ENCODE peak calls at places on chromosomes 2 and 18, in four cellular contexts. E is GM23248, A is cardiac muscle cell, Z is heart right ventricle. I is an unnamed sample. For H3K27me3, the result is how much of the 10 kb centered on the place peaks cover.

GRCh38 chr18:45386256-45386655 is 229.0 kb upstream of the SLC14A2 start:
- DNase-seq in E (peak), A (peak), Z (no peak), I (no peak)

GRCh38 chr2:20992201-20992711 is 51.6 kb downstream of the APOB start:
- DNase-seq in E (peak), A (peak), Z (no peak), I (no peak)

GRCh38 chr18:44899832-44900231 is 219.1 kb downstream of the SETBP1 start:
- DNase-seq in A (no peak), Z (no peak), E (no peak), I (no peak)

GRCh38 chr2:98634406-98635092 is 26.2 kb downstream of the UNC50 start:
- DNase-seq in E (peak), Z (no peak), A (no peak), I (no peak)

GRCh38 chr2:12712871-12713270 is 3.9 kb upstream of the TRIB2 start:
- DNase-seq in A (peak), Z (no peak), E (no peak), I (peak)

GRCh38 chr18:9275890-9276289 is 58.7 kb upstream of the TWSG1 start:
- DNase-seq in Z (no peak), A (no peak), E (no peak), I (no peak)

GRCh38 chr2:43609304-43609883 is 13.6 kb upstream of the THADA start:
- DNase-seq in Z (peak), E (peak), A (peak), I (no peak)

GRCh38 chr18:74976331-74976909 is 232.5 kb downstream of the PTGR3 start:
- DNase-seq in Z (no peak), A (no peak), E (no peak), I (no peak)

GRCh38 chr18:29449424-29449823 is 1272.5 kb upstream of the CDH2 start:
- DNase-seq in E (peak), Z (no peak), A (peak), I (no peak)

GRCh38 chr2:22355816-22356433 is 1029.1 kb upstream of the KLHL29 start:
- DNase-seq in A (peak), E (peak), Z (peak), I (no peak)

GRCh38 chr2:44333994-44334393 is 27.3 kb downstream of the PREPL start:
- DNase-seq in E (no peak), Z (no peak), A (peak), I (no peak)

GRCh38 chr18:35464731-35465728 is 32.7 kb downstream of the INO80C start:
- DNase-seq in Z (no peak), A (no peak), E (no peak), I (no peak)

GRCh38 chr18:35460719-35461118 is 37.0 kb downstream of the INO80C start:
- DNase-seq in A (peak), E (peak), Z (no peak), I (peak)

GRCh38 chr18:35466334-35466733 is 31.4 kb downstream of the INO80C start:
- DNase-seq in Z (no peak), E (no peak), A (no peak), I (no peak)

GRCh38 chr18:35463050-35463449 is 34.7 kb downstream of the INO80C start:
- DNase-seq in A (peak), E (no peak), Z (peak), I (no peak)

DNA sequence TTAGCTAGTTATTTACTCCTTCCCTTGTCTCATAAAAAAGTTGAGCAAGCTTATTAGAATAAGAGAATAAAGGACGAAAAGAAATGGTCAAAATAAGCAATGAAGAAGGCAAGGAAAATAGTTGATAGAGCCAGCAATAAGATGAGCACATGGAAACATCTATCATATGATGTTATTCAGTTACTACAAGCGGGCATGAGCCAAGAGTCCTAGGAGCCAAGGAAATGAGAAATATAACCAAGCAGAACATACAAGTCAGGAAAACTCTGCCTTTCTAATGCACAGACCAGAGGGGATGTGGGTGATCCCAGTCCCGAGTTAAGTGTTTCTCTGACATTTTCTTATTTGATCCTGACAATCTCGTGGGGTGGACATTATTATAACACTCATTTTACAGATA is 33.9 kb downstream of the INO80C start:
- DNase-seq in Z (no peak), A (no peak), E (no peak), I (no peak)
- H3K27ac ChIP-seq in Z (peak), A (no peak), E (no peak), I (no peak)

GRCh38 chr2:60569680-60570111 is 16.2 kb upstream of the BCL11A start:
- DNase-seq in A (no peak), Z (no peak), E (peak), I (no peak)

GRCh38 chr2:60565472-60565871 is 12.0 kb upstream of the BCL11A start:
- DNase-seq in Z (no peak), A (peak), E (peak), I (no peak)

GRCh38 chr2:60570281-60570680 is 16.8 kb upstream of the BCL11A start:
- DNase-seq in A (no peak), Z (no peak), E (no peak), I (no peak)

GRCh38 chr2:60567092-60567491 is 13.6 kb upstream of the BCL11A start:
- DNase-seq in E (no peak), A (no peak), Z (no peak), I (no peak)

GRCh38 chr2:60567919-60568874 is 14.7 kb upstream of the BCL11A start:
- DNase-seq in A (no peak), Z (no peak), E (no peak), I (no peak)
- H3K27me3 ChIP-seq in A (half or more), Z (under half), E (half or more), I (under half)

GRCh38 chr2:76461431-76461830 is 750.7 kb upstream of the GCFC2 start:
- DNase-seq in Z (no peak), A (no peak), E (no peak), I (no peak)
- H3K27ac ChIP-seq in Z (no peak), A (no peak), E (no peak), I (no peak)

DNA sequence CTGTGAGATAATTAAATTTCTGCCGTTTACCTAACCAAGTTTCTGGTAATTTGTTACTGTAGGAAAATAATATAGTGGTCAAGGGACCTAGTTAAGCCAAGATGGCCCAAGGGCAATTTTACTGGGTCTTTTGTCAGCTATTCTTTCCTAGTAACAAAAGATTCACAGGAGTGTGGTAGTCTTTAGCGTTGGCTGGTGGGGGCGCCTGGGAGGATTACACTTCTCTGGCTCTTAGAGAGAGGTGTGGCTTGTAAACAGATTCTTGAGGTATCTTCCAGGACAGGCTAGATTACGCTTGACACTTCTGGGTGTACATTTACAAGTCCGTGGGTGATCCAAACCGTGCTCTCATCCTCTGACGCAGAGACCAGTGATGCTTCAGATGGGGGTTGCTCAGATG is 3.3 kb upstream of the ACOXL start:
- DNase-seq in A (no peak), E (no peak), Z (no peak), I (no peak)
- H3K27me3 ChIP-seq in A (under half), E (half or more), Z (under half), I (under half)

DNA sequence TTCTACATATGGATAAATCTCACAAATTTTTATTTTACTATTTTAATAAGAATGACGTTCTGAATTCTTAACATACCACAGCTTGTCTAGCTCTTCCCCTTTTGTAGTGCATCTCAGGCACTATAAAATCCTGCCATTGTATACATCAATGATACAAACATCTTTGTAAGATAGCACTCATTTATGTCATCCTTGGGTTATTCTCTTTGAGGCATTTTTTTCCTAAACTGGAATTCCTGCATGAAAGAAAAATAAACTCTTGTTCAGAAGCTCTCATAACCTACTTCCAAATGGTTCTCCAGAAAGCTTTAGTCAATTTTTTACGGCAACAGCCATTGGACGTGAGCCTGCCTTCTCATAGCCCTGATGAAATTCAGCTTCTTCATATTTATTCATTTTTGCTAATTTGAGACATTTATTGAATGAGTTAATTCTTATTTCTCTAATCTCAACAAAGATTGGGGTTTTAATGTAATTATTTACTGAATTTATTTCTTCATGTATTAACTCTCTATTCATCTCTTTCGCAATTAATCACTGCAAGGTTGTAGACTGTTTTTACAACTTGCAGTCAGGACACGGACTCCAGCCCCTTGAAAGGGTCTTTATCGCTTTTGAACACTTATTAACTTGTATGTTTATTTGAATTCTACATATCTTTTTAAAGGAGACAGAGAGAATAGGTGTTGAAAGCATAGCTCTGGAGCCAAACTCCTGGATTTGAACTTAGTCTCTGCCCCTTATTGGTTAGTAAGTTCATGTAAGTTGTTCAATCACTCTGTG is 57.6 kb upstream of the PARD3B start:
- DNase-seq in E (peak), A (no peak), Z (no peak), I (no peak)
- H3K27ac ChIP-seq in E (peak), A (no peak), Z (no peak), I (no peak)

I was measured in AG04450.